ENCODE peak calls at places on chromosomes 1 and 21, in four cellular contexts. D is keratinocyte, U is RWPE1, C is fibroblast of mammary gland. L is an unnamed sample.

GRCh38 chr1:222589462-222590302 is at the start of gene TAF1A:
- DNase-seq in C (peak; percentile 78), U (peak; percentile 86), D (peak; percentile 28), L (peak; percentile 85)

GRCh38 chr1:2540816-2541492 is 10.9 kb upstream of the HES5 start:
- DNase-seq in D (no peak), U (no peak), C (no peak), L (no peak)

GRCh38 chr1:180156631-180157091 is 2.0 kb downstream of the QSOX1 start:
- DNase-seq in D (no peak), C (peak; percentile 68), U (no peak), L (no peak)

GRCh38 chr1:117967472-117967871 is 37.9 kb downstream of the WDR3 start:
- DNase-seq in C (peak; percentile 61), U (peak; percentile 28), D (no peak), L (no peak)

GRCh38 chr1:116377564-116378529 is 4.8 kb downstream of the ATP1A1 start:
- DNase-seq in U (peak; percentile 66), C (peak; percentile 98), D (peak; percentile 65), L (no peak)

GRCh38 chr1:111971396-111971795 is 18.1 kb downstream of the KCND3 start:
- DNase-seq in U (no peak), D (no peak), C (no peak), L (no peak)

GRCh38 chr1:214420341-214420740 is 131.1 kb downstream of the PTPN14 start:
- DNase-seq in D (no peak), U (no peak), C (no peak), L (no peak)

GRCh38 chr1:25922633-25923567 is 16.7 kb upstream of the STMN1 start:
- DNase-seq in C (no peak), U (no peak), D (no peak), L (peak; percentile 15)

GRCh38 chr1:1344672-1345361 is 4.4 kb downstream of the DVL1 start:
- DNase-seq in C (peak; percentile 90), D (peak; percentile 97), U (peak; percentile 93), L (peak; percentile 90)

GRCh38 chr21:32772281-32773047 is 909 bp upstream of the PAXBP1 start:
- DNase-seq in U (peak; percentile 27), C (peak; percentile 15), D (no peak), L (peak; percentile 7)

GRCh38 chr1:3032371-3032862 is 11.2 kb downstream of the ACTRT2 start:
- DNase-seq in C (no peak), U (no peak), D (no peak), L (no peak)

GRCh38 chr1:157199421-157199755 is 61.2 kb upstream of the ETV3 start:
- DNase-seq in C (no peak), U (no peak), D (no peak), L (no peak)

GRCh38 chr1:6922096-6922931 is 137.1 kb downstream of the CAMTA1 start:
- DNase-seq in C (peak; percentile 82), U (no peak), D (no peak), L (no peak)

GRCh38 chr1:21631944-21632887 is 36.9 kb downstream of the RAP1GAP start:
- DNase-seq in D (no peak), U (peak; percentile 36), C (no peak), L (peak; percentile 43)

GRCh38 chr1:204426035-204426436 is 14.4 kb upstream of the PPP1R15B start:
- DNase-seq in C (peak; percentile 85), D (no peak), U (peak; percentile 85), L (no peak)

GRCh38 chr1:93613895-93614294 is 67.7 kb downstream of the BCAR3 start:
- DNase-seq in D (no peak), U (no peak), C (peak; percentile 74), L (no peak)

GRCh38 chr21:33839167-33839716 is 76.4 kb downstream of the ATP5PO start:
- DNase-seq in U (no peak), D (no peak), C (no peak), L (no peak)

GRCh38 chr21:43323244-43324005 is 103.5 kb downstream of the SIK1 start:
- DNase-seq in D (no peak), U (no peak), C (no peak), L (no peak)

GRCh38 chr1:55067914-55068313 is 28.6 kb downstream of the PCSK9 start:
- DNase-seq in U (no peak), D (no peak), C (no peak), L (no peak)

GRCh38 chr21:40120944-40121575 is 253.8 kb downstream of the PCP4 start:
- DNase-seq in D (no peak), C (peak; percentile 5), U (no peak), L (no peak)

GRCh38 chr1:35555601-35556477 is 1.4 kb downstream of the KIAA0319L start:
- DNase-seq in D (peak; percentile 68), C (peak; percentile 85), U (peak; percentile 80), L (no peak)

GRCh38 chr21:29105218-29105617 is 25.2 kb upstream of the MAP3K7CL start:
- DNase-seq in D (peak; percentile 76), C (peak; percentile 22), U (peak; percentile 54), L (no peak)

GRCh38 chr1:154220970-154221814 is 437 bp downstream of the UBAP2L start:
- DNase-seq in U (peak; percentile 42), D (no peak), C (peak; percentile 34), L (peak; percentile 60)

GRCh38 chr1:110675060-110675791 is 486 bp upstream of the KCNA3 start:
- DNase-seq in C (no peak), D (no peak), U (no peak), L (no peak)

GRCh38 chr1:85137660-85138059 is 63.2 kb downstream of the SYDE2 start:
- DNase-seq in U (no peak), C (no peak), D (no peak), L (peak; percentile 76)

GRCh38 chr1:201938440-201939005 is 7.8 kb downstream of the LMOD1 start:
- DNase-seq in U (no peak), C (no peak), D (no peak), L (no peak)

GRCh38 chr1:19037659-19038058 is 81.2 kb upstream of the IFFO2 start:
- DNase-seq in C (no peak), U (no peak), D (no peak), L (no peak)

GRCh38 chr1:37475380-37476086 is 1.2 kb downstream of the ZC3H12A start:
- DNase-seq in D (no peak), C (no peak), U (no peak), L (no peak)

GRCh38 chr1:210132582-210132981 is 100.0 kb upstream of the SERTAD4 start:
- DNase-seq in C (peak; percentile 49), D (no peak), U (peak; percentile 24), L (peak; percentile 31)

GRCh38 chr1:36584874-36585759 is 102.4 kb upstream of the CSF3R start:
- DNase-seq in U (no peak), C (no peak), D (no peak), L (no peak)

GRCh38 chr1:116311756-116312691 is 61.0 kb upstream of the ATP1A1 start:
- DNase-seq in C (no peak), D (no peak), U (peak; percentile 64), L (peak; percentile 30)

GRCh38 chr1:237223419-237223818 is 181.4 kb downstream of the RYR2 start:
- DNase-seq in C (no peak), D (no peak), U (no peak), L (no peak)

GRCh38 chr1:237219751-237220150 is 177.8 kb downstream of the RYR2 start:
- DNase-seq in C (no peak), U (no peak), D (no peak), L (no peak)

GRCh38 chr1:237220243-237220642 is 178.3 kb downstream of the RYR2 start:
- DNase-seq in U (no peak), C (no peak), D (no peak), L (no peak)
- TF ChIP-seq CTCF in U (no peak), C (no peak), D (no peak), L (no peak)

DNA sequence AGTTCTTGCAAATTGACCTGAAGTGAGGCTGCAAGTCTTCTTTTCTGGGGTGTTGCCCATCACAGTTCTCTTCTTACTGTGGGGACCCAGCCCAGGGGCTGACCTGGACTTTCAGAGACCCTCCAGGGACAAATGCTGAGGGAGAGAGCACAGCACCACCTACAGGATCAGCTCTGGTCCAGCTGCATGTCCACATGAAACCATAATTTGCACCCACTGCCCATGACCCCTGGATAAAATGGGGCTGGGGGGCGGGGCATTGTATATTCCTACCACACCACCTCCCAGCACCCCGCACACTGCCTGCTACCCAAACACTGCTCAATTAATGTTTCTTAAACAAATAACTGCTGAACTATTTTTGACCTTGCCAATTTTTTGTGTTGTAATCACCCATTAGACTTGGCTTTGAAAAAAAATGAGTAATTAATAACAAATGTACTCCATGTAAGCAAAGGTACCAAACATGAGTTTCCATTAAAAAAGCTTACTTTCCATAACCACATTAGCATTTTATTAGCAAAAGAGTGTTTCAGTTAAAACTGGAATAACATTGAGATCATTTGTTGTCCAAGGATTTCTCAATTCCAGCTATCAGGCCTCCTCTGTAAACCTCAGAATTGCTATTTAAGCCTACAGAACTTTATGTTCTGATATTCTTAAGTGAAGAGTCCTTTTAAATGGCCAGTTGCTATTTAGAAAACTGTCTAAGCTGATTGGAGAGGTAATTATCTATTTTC is 168.0 kb upstream of the RAB4A start:
- DNase-seq in U (no peak), D (no peak), C (peak; percentile 37), L (no peak)
- TF ChIP-seq CTCF in U (no peak), D (peak; percentile 34), C (peak; percentile 17), L (no peak)

GRCh38 chr1:15271196-15271595 is 24.2 kb downstream of the FHAD1 start:
- DNase-seq in D (no peak), U (no peak), C (no peak), L (no peak)

GRCh38 chr1:15272782-15273127 is 25.7 kb downstream of the FHAD1 start:
- DNase-seq in D (no peak), U (no peak), C (no peak), L (no peak)

GRCh38 chr1:15273274-15273673 is 26.3 kb downstream of the FHAD1 start:
- DNase-seq in C (no peak), D (no peak), U (no peak), L (no peak)

GRCh38 chr1:15275921-15276683 is 29.1 kb downstream of the FHAD1 start:
- DNase-seq in D (no peak), U (no peak), C (no peak), L (no peak)

GRCh38 chr1:15272009-15272781 is 25.2 kb downstream of the FHAD1 start:
- DNase-seq in U (peak; percentile 82), C (peak; percentile 71), D (no peak), L (peak; percentile 60)
- TF ChIP-seq CTCF in U (peak; percentile 79), C (peak; percentile 80), D (peak; percentile 70), L (peak; percentile 65)

DNA sequence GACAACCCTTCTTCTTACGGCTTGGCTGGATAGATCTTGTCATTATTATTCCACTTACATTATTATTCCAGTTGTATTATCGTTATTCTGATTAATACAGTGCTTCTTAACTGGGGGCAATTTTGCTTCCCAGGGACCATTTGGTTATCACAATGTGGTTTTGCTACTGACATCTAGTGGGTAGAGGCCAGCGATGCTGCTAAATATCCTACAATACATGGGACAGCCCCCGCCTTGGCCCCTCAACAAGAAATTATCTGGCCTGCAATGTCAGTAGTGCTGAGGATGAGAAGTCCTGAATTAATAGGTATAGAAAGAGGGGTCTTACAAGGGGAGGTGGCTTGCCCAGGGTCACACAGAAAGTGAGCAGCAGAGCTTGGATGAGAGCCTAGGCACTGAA is 105.6 kb downstream of the PTPRU start:
- DNase-seq in U (no peak), C (peak; percentile 3), D (no peak), L (no peak)
- TF ChIP-seq CTCF in U (no peak), C (peak; percentile 5), D (peak; percentile 31), L (no peak)

GRCh38 chr21:36658926-36659325 is 40.0 kb upstream of the SIM2 start:
- DNase-seq in C (no peak), U (no peak), D (no peak), L (no peak)

GRCh38 chr21:36664678-36665022 is 34.3 kb upstream of the SIM2 start:
- DNase-seq in C (no peak), D (no peak), U (no peak), L (no peak)

GRCh38 chr21:36663033-36663855 is 35.7 kb upstream of the SIM2 start:
- DNase-seq in D (no peak), U (peak; percentile 12), C (peak; percentile 33), L (no peak)

GRCh38 chr21:36657999-36658398 is 40.9 kb upstream of the SIM2 start:
- DNase-seq in U (no peak), D (no peak), C (no peak), L (no peak)

GRCh38 chr21:36661511-36662309 is 37.2 kb upstream of the SIM2 start:
- DNase-seq in C (peak; percentile 39), D (no peak), U (peak; percentile 11), L (peak; percentile 30)
- TF ChIP-seq CTCF in C (peak; percentile 51), D (peak; percentile 23), U (no peak), L (peak; percentile 15)

L was measured in Calu3.